ENCODE peak calls at places on chromosomes 1 and 21, in seven cellular contexts. Y is tibial nerve, D is A549, I is sigmoid colon, Q is stomach, M is suprapubic skin, K is esophagus muscularis mucosa. J is an unnamed sample.

GRCh38 chr1:225987491-225988316 is 11.4 kb downstream of the SDE2 start:
- DNase-seq in K (no peak), Y (no peak), I (no peak), D (peak; percentile 42), M (no peak), Q (no peak), J (no peak)

GRCh38 chr1:159952932-159953331 is 1.1 kb downstream of the SLAMF9 start:
- DNase-seq in Q (peak; percentile 13), I (no peak), Y (no peak), K (no peak), M (peak; percentile 64), D (no peak), J (no peak)

GRCh38 chr1:100037665-100038400 is 68.0 kb downstream of the SLC35A3 start:
- DNase-seq in K (peak; percentile 96), I (peak; percentile 94), D (peak; percentile 57), Y (peak; percentile 76), M (peak; percentile 93), Q (peak; percentile 94), J (peak; percentile 99)

GRCh38 chr1:64948905-64949833 is 17.2 kb downstream of the JAK1 start:
- DNase-seq in M (no peak), K (no peak), Y (no peak), I (no peak), Q (no peak), D (no peak), J (no peak)

GRCh38 chr1:65459397-65459768 is 38.9 kb downstream of the LEPR start:
- DNase-seq in I (no peak), Q (no peak), D (no peak), Y (no peak), K (no peak), M (no peak), J (no peak)

GRCh38 chr1:47751188-47751587 is 246.0 kb downstream of the TRABD2B start:
- DNase-seq in D (no peak), Y (no peak), I (no peak), Q (no peak), K (no peak), M (no peak), J (no peak)

GRCh38 chr1:218397752-218398339 is 52.7 kb downstream of the TGFB2 start:
- DNase-seq in K (no peak), M (no peak), I (no peak), Y (no peak), Q (no peak), D (peak; percentile 82), J (no peak)

GRCh38 chr1:25477448-25478034 is 46.8 kb downstream of the MACO1 start:
- DNase-seq in K (no peak), D (no peak), Q (no peak), Y (no peak), M (no peak), I (no peak), J (no peak)

GRCh38 chr1:115242543-115242942 is 95.5 kb downstream of the NGF start:
- DNase-seq in K (no peak), M (no peak), I (no peak), Y (no peak), Q (no peak), D (no peak), J (no peak)

GRCh38 chr1:20178634-20179368 is 7.1 kb upstream of the UBXN10 start:
- DNase-seq in D (no peak), K (no peak), M (no peak), Y (no peak), I (peak; percentile 80), Q (no peak), J (no peak)

GRCh38 chr1:166884040-166884642 is 8.1 kb upstream of the TADA1 start:
- DNase-seq in I (peak; percentile 77), K (no peak), D (peak; percentile 13), Q (peak; percentile 54), Y (no peak), M (no peak), J (peak; percentile 32)

GRCh38 chr1:245116781-245117180 is 38.0 kb upstream of the KIF26B start:
- DNase-seq in D (no peak), M (no peak), I (no peak), Y (no peak), K (no peak), Q (no peak), J (no peak)

GRCh38 chr21:43287974-43288755 is 119.4 kb downstream of the CRYAA start:
- DNase-seq in K (no peak), D (no peak), I (no peak), M (no peak), Q (peak; percentile 89), Y (no peak), J (peak; percentile 57)

GRCh38 chr1:163794551-163794950 is 472.8 kb downstream of the NUF2 start:
- DNase-seq in K (no peak), Q (no peak), I (no peak), M (no peak), D (no peak), Y (no peak), J (no peak)

GRCh38 chr21:37688952-37689659 is 227.2 kb downstream of the KCNJ6 start:
- DNase-seq in Y (no peak), M (no peak), I (no peak), Q (no peak), D (no peak), K (no peak), J (no peak)
- TF ChIP-seq EP300 in Y (no peak), M (no peak), I (no peak), Q (no peak), D (no peak), K (no peak), J (no peak)

GRCh38 chr1:8061673-8062386 is 35.7 kb upstream of the ERRFI1 start:
- DNase-seq in I (no peak), Q (no peak), D (no peak), M (no peak), Y (no peak), K (no peak), J (no peak)

GRCh38 chr1:8059161-8059622 is 33.1 kb upstream of the ERRFI1 start:
- DNase-seq in M (no peak), K (no peak), I (no peak), Y (no peak), Q (no peak), D (no peak), J (peak; percentile 63)

GRCh38 chr1:8062861-8063260 is 36.8 kb upstream of the ERRFI1 start:
- DNase-seq in I (no peak), Q (no peak), K (no peak), Y (no peak), D (no peak), M (no peak), J (no peak)

GRCh38 chr1:8063298-8064068 is 37.4 kb upstream of the ERRFI1 start:
- DNase-seq in K (no peak), Y (no peak), D (no peak), I (no peak), Q (no peak), M (no peak), J (no peak)

DNA sequence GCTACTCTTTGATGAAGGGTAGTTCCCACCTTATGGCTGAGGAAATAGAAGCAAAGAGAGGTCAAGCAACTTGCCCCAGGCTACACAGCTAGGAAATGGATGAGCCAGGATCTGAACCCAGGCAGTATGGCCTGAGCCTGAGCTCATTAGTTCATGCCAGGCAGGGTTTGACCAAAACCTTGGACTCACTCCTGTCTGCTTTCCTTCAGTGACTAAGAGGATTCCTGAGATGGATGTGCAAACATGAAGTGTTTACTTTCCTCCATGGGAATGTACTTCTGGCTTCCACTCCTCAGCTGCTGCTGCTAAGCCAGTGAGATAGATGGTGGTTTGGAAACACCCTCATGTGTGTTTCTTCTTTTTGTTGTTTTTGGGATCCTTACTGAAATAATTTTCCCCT is 35.1 kb upstream of the ERRFI1 start:
- DNase-seq in D (peak; percentile 88), Q (peak; percentile 60), M (no peak), I (no peak), K (no peak), Y (peak; percentile 47), J (no peak)
- TF ChIP-seq EP300 in D (peak; percentile 77), Q (no peak), M (no peak), I (peak; percentile 15), K (no peak), Y (peak; percentile 65), J (no peak)

GRCh38 chr1:1780598-1781525 is 2.6 kb upstream of the NADK start:
- DNase-seq in K (no peak), D (no peak), I (no peak), M (no peak), Y (no peak), Q (no peak), J (no peak)

GRCh38 chr1:1781526-1781903 is 3.2 kb upstream of the NADK start:
- DNase-seq in K (no peak), D (no peak), M (no peak), Q (no peak), Y (no peak), I (no peak), J (peak; percentile 60)

GRCh38 chr1:1777950-1778826 is at the start of gene NADK:
- DNase-seq in D (peak; percentile 52), K (no peak), I (peak; percentile 78), Q (peak; percentile 74), M (no peak), Y (no peak), J (peak; percentile 96)

GRCh38 chr1:1778827-1779675 is 781 bp upstream of the NADK start:
- DNase-seq in M (peak; percentile 90), I (peak; percentile 84), Y (peak; percentile 56), Q (peak; percentile 92), K (no peak), D (peak; percentile 28), J (peak; percentile 96)

GRCh38 chr1:1779691-1780597 is 1.7 kb upstream of the NADK start:
- DNase-seq in Q (peak; percentile 75), M (no peak), I (no peak), Y (peak; percentile 76), D (no peak), K (no peak), J (peak; percentile 90)
- TF ChIP-seq EP300 in Q (no peak), M (no peak), I (no peak), Y (peak; percentile 76), D (no peak), K (no peak), J (no peak)

GRCh38 chr1:180926164-180926981 is 13.7 kb downstream of the KIAA1614 start:
- DNase-seq in I (peak; percentile 84), M (no peak), Y (no peak), D (no peak), Q (no peak), K (no peak), J (no peak)

GRCh38 chr1:180923887-180924286 is 11.2 kb downstream of the KIAA1614 start:
- DNase-seq in K (no peak), D (no peak), Y (no peak), Q (no peak), I (no peak), M (no peak), J (no peak)

GRCh38 chr1:180927348-180927747 is 14.7 kb downstream of the KIAA1614 start:
- DNase-seq in M (no peak), Q (no peak), Y (no peak), K (no peak), I (peak; percentile 87), D (no peak), J (no peak)

GRCh38 chr1:180924939-180925338 is 12.2 kb downstream of the KIAA1614 start:
- DNase-seq in D (no peak), K (no peak), M (no peak), Y (no peak), I (no peak), Q (no peak), J (no peak)

DNA sequence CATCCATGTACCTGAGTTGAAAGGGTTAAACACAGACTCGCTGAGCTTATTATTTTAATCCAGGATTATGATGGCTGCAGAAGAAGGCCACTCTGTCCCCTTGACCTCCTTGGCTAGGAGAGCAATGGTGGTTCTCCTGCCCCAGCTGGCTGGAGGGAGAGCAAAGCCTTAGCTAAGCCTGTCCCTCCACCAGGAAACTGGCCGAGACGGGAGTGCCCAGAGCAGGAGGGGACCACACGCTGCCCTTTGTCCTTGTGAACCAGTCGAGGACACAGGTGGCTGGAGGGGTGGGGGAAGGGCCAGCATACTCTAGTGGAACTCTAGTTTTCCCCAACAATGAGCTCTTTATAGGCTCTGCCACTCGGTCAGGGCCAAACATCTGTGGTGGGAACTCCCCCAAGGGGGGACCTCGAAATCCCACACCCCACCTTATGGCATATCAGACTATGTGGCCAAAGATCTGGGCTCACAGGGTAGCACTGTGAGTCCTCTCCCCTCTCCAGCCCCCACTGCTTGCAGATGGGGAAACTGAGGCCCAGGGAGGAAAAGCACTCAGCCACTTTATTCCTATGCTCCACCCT is 12.9 kb downstream of the KIAA1614 start:
- DNase-seq in Q (no peak), M (no peak), K (no peak), D (no peak), Y (no peak), I (no peak), J (no peak)
- TF ChIP-seq EP300 in Q (no peak), M (no peak), K (no peak), D (no peak), Y (no peak), I (no peak), J (no peak)

J was measured in upper lobe of left lung.